ENCODE peak calls at places on chromosomes 7 and 10, in five cellular contexts. L is hepatocyte, F is body of pancreas, Q is foreskin fibroblast, P is GM23338. H is an unnamed sample.

GRCh38 chr10:31456463-31456862 is 137.4 kb downstream of the ZEB1 start:
- DNase-seq in L (no peak), F (no peak), Q (no peak), P (no peak), H (no peak)

GRCh38 chr7:50088463-50089129 is 4.5 kb downstream of the ZPBP start:
- DNase-seq in L (no peak), F (no peak), Q (no peak), P (no peak), H (no peak)

GRCh38 chr10:35364808-35365207 is 28.5 kb downstream of the CCNY start:
- DNase-seq in L (peak; percentile 67), F (no peak), Q (no peak), P (no peak), H (no peak)

GRCh38 chr7:126495739-126496138 is 757.0 kb downstream of the GRM8 start:
- DNase-seq in L (no peak), F (no peak), Q (no peak), P (no peak), H (no peak)

GRCh38 chr10:71970331-71970730 is 6.1 kb downstream of the CHST3 start:
- DNase-seq in L (no peak), F (no peak), Q (no peak), P (peak; percentile 89), H (no peak)

GRCh38 chr10:132511692-132512442 is 25.7 kb upstream of the INPP5A start:
- DNase-seq in L (peak; percentile 45), F (peak; percentile 10), Q (no peak), P (no peak), H (no peak)

GRCh38 chr10:33139191-33139646 is 181.2 kb upstream of the ITGB1 start:
- DNase-seq in L (no peak), F (no peak), Q (no peak), P (no peak), H (no peak)

GRCh38 chr10:18224626-18225445 is 84.6 kb downstream of the CACNB2 start:
- DNase-seq in L (no peak), F (no peak), Q (no peak), P (peak; percentile 52), H (no peak)

GRCh38 chr10:94008526-94008925 is 14.8 kb downstream of the PLCE1 start:
- DNase-seq in L (no peak), F (no peak), Q (no peak), P (no peak), H (no peak)

GRCh38 chr7:132742152-132742551 is 165.9 kb upstream of the PLXNA4 start:
- DNase-seq in L (no peak), F (peak; percentile 45), Q (peak; percentile 94), P (no peak), H (no peak)

GRCh38 chr10:28822719-28823464 is 145.6 kb downstream of the BAMBI start:
- DNase-seq in L (no peak), F (no peak), Q (no peak), P (no peak), H (no peak)

GRCh38 chr10:123272171-123272570 is 118.0 kb downstream of the BUB3 start:
- DNase-seq in L (no peak), F (no peak), Q (no peak), P (no peak), H (no peak)

GRCh38 chr7:40698214-40698920 is 563.6 kb downstream of the SUGCT start:
- DNase-seq in L (no peak), F (no peak), Q (no peak), P (no peak), H (no peak)

GRCh38 chr7:151351967-151352366 is 10.4 kb downstream of the NUB1 start:
- DNase-seq in L (no peak), F (no peak), Q (no peak), P (no peak), H (peak; percentile 17)

GRCh38 chr10:44386546-44387052 is 1.7 kb upstream of the CXCL12 start:
- DNase-seq in L (peak; percentile 88), F (peak; percentile 77), Q (peak; percentile 44), P (peak; percentile 86), H (peak; percentile 64)

GRCh38 chr7:102044984-102045673 is 227.7 kb downstream of the CUX1 start:
- DNase-seq in L (peak; percentile 67), F (no peak), Q (peak; percentile 95), P (no peak), H (no peak)

GRCh38 chr10:99442394-99442793 is 12.0 kb upstream of the GOT1 start:
- DNase-seq in L (no peak), F (no peak), Q (no peak), P (peak; percentile 53), H (no peak)

GRCh38 chr7:134618756-134619530 is 27.7 kb upstream of the BPGM start:
- DNase-seq in L (no peak), F (no peak), Q (peak; percentile 66), P (no peak), H (no peak)

GRCh38 chr7:21944616-21945373 is 904 bp downstream of the CDCA7L start:
- DNase-seq in L (peak; percentile 67), F (peak; percentile 81), Q (no peak), P (peak; percentile 86), H (no peak)

GRCh38 chr10:13759167-13759566 is 172.4 kb downstream of the PRPF18 start:
- DNase-seq in L (no peak), F (peak; percentile 21), Q (no peak), P (peak; percentile 86), H (no peak)

GRCh38 chr10:12685261-12685861 is 316.2 kb downstream of the CCDC3 start:
- DNase-seq in L (no peak), F (no peak), Q (no peak), P (no peak), H (no peak)

GRCh38 chr10:124983321-124983720 is 41.4 kb downstream of the ZRANB1 start:
- DNase-seq in L (no peak), F (no peak), Q (no peak), P (peak; percentile 36), H (no peak)

GRCh38 chr10:133226251-133226808 is 3.7 kb upstream of the UTF1 start:
- DNase-seq in L (no peak), F (no peak), Q (no peak), P (peak; percentile 40), H (no peak)

GRCh38 chr10:20976891-20977684 is 80.0 kb upstream of the NEBL start:
- DNase-seq in L (no peak), F (no peak), Q (no peak), P (peak; percentile 21), H (no peak)

GRCh38 chr7:31096882-31097258 is 44.8 kb downstream of the ADCYAP1R1 start:
- DNase-seq in L (no peak), F (no peak), Q (no peak), P (no peak), H (no peak)

GRCh38 chr10:74333174-74333573 is 182.2 kb downstream of the ADK start:
- DNase-seq in L (no peak), F (no peak), Q (peak; percentile 74), P (no peak), H (no peak)

GRCh38 chr7:149207324-149208035 is 12.1 kb downstream of the ZNF282 start:
- DNase-seq in L (no peak), F (no peak), Q (no peak), P (no peak), H (no peak)